ENCODE peak calls at places on chromosomes 4 and X, in ten cellular contexts. One of them, this sample, is unnamed.

GRCh38 chr4:57581200-57581599 is 471.0 kb upstream of the IGFBP7 start:
- DNase-seq in keratinocyte: no peak
- DNase-seq in brain microvascular endothelial cell: no peak
- DNase-seq in GM23248: no peak
- DNase-seq in Panc1: no peak
- DNase-seq in IMR-90: no peak
- DNase-seq in left lung: no peak
- DNase-seq in heart right ventricle: no peak
- DNase-seq in sigmoid colon: no peak
- DNase-seq in uterus: no peak
- DNase-seq in this sample: no peak

GRCh38 chrX:139930923-139931645 is 1.8 kb downstream of the ATP11C start:
- DNase-seq in keratinocyte: no peak
- DNase-seq in brain microvascular endothelial cell: no peak
- DNase-seq in GM23248: peak; percentile 36
- DNase-seq in Panc1: no peak
- DNase-seq in IMR-90: no peak
- DNase-seq in left lung: peak; percentile 34
- DNase-seq in heart right ventricle: peak; percentile 8
- DNase-seq in sigmoid colon: peak; percentile 63
- DNase-seq in uterus: no peak
- DNase-seq in this sample: no peak

GRCh38 chr4:150854600-150854999 is 160.5 kb downstream of the LRBA start:
- DNase-seq in keratinocyte: no peak
- DNase-seq in brain microvascular endothelial cell: no peak
- DNase-seq in GM23248: no peak
- DNase-seq in Panc1: no peak
- DNase-seq in IMR-90: no peak
- DNase-seq in left lung: no peak
- DNase-seq in heart right ventricle: no peak
- DNase-seq in sigmoid colon: no peak
- DNase-seq in uterus: no peak
- DNase-seq in this sample: no peak

GRCh38 chr4:76011700-76012387 is 4.5 kb upstream of the CXCL9 start:
- DNase-seq in keratinocyte: no peak
- DNase-seq in brain microvascular endothelial cell: peak; percentile 72
- DNase-seq in GM23248: peak; percentile 92
- DNase-seq in Panc1: no peak
- DNase-seq in IMR-90: peak; percentile 91
- DNase-seq in left lung: no peak
- DNase-seq in heart right ventricle: peak; percentile 14
- DNase-seq in sigmoid colon: no peak
- DNase-seq in uterus: peak; percentile 36
- DNase-seq in this sample: peak; percentile 26

GRCh38 chrX:6448003-6448402 is 86.9 kb downstream of the VCX3A start:
- DNase-seq in keratinocyte: no peak
- DNase-seq in brain microvascular endothelial cell: peak; percentile 13
- DNase-seq in GM23248: no peak
- DNase-seq in Panc1: no peak
- DNase-seq in IMR-90: no peak
- DNase-seq in left lung: no peak
- DNase-seq in heart right ventricle: no peak
- DNase-seq in sigmoid colon: no peak
- DNase-seq in uterus: no peak
- DNase-seq in this sample: no peak

GRCh38 chr4:99483636-99484035 is 27.2 kb upstream of the C4orf17 start:
- DNase-seq in keratinocyte: no peak
- DNase-seq in brain microvascular endothelial cell: no peak
- DNase-seq in GM23248: peak; percentile 40
- DNase-seq in Panc1: no peak
- DNase-seq in IMR-90: peak; percentile 26
- DNase-seq in left lung: no peak
- DNase-seq in heart right ventricle: no peak
- DNase-seq in sigmoid colon: no peak
- DNase-seq in uterus: no peak
- DNase-seq in this sample: no peak

GRCh38 chr4:1834047-1834769 is 21.7 kb downstream of the LETM1 start:
- DNase-seq in keratinocyte: no peak
- DNase-seq in brain microvascular endothelial cell: no peak
- DNase-seq in GM23248: no peak
- DNase-seq in Panc1: no peak
- DNase-seq in IMR-90: no peak
- DNase-seq in left lung: no peak
- DNase-seq in heart right ventricle: no peak
- DNase-seq in sigmoid colon: no peak
- DNase-seq in uterus: peak; percentile 35
- DNase-seq in this sample: no peak

GRCh38 chr4:1337376-1337831 is 9.6 kb upstream of the UVSSA start:
- DNase-seq in keratinocyte: no peak
- DNase-seq in brain microvascular endothelial cell: no peak
- DNase-seq in GM23248: peak; percentile 57
- DNase-seq in Panc1: peak; percentile 38
- DNase-seq in IMR-90: peak; percentile 51
- DNase-seq in left lung: no peak
- DNase-seq in heart right ventricle: no peak
- DNase-seq in sigmoid colon: no peak
- DNase-seq in uterus: no peak
- DNase-seq in this sample: no peak

GRCh38 chr4:139968831-139969230 is 185.2 kb downstream of the MAML3 start:
- DNase-seq in keratinocyte: no peak
- DNase-seq in brain microvascular endothelial cell: no peak
- DNase-seq in GM23248: no peak
- DNase-seq in Panc1: no peak
- DNase-seq in IMR-90: no peak
- DNase-seq in left lung: no peak
- DNase-seq in heart right ventricle: no peak
- DNase-seq in sigmoid colon: no peak
- DNase-seq in uterus: no peak
- DNase-seq in this sample: no peak

GRCh38 chr4:139972305-139972704 is 181.7 kb downstream of the MAML3 start:
- DNase-seq in keratinocyte: no peak
- DNase-seq in brain microvascular endothelial cell: no peak
- DNase-seq in GM23248: no peak
- DNase-seq in Panc1: no peak
- DNase-seq in IMR-90: no peak
- DNase-seq in left lung: no peak
- DNase-seq in heart right ventricle: no peak
- DNase-seq in sigmoid colon: no peak
- DNase-seq in uterus: no peak
- DNase-seq in this sample: no peak

GRCh38 chr4:139973611-139974010 is 180.4 kb downstream of the MAML3 start:
- DNase-seq in keratinocyte: no peak
- DNase-seq in brain microvascular endothelial cell: no peak
- DNase-seq in GM23248: no peak
- DNase-seq in Panc1: no peak
- DNase-seq in IMR-90: no peak
- DNase-seq in left lung: no peak
- DNase-seq in heart right ventricle: no peak
- DNase-seq in sigmoid colon: no peak
- DNase-seq in uterus: no peak
- DNase-seq in this sample: no peak

GRCh38 chr4:139973015-139973414 is 181.0 kb downstream of the MAML3 start:
- DNase-seq in keratinocyte: no peak
- DNase-seq in brain microvascular endothelial cell: no peak
- DNase-seq in GM23248: peak; percentile 19
- DNase-seq in Panc1: no peak
- DNase-seq in IMR-90: peak; percentile 60
- DNase-seq in left lung: no peak
- DNase-seq in heart right ventricle: no peak
- DNase-seq in sigmoid colon: no peak
- DNase-seq in uterus: no peak
- DNase-seq in this sample: no peak

DNA sequence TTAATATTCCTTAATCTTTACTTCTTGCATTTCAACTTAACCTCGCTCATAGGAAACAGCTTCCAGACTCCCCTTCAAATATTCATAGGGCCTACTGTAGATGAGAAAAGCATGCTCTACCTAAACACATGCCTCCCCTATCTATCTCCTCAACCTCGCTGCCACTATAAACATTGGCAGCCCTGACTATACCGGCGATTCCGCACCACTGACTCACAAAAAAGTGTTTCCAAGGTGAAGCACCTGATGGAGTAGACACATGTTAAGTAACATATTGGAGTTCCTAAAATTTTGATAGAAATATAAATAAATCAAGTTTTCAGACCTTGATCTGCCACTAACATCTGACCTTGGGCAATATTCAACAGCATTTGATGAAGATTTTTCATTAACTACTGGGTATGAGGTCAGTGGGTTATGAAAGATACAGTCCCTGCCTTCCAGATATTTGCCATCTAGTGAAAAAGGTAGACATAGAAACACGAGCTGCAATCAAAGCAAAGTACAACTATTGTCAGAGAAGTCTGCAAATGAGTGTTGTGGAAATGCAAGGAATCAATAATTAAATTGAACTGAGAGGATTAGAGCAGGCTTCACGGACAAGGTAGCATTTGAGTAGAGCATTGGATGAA is 184.2 kb downstream of the MAML3 start:
- DNase-seq in keratinocyte: no peak
- DNase-seq in brain microvascular endothelial cell: no peak
- DNase-seq in GM23248: no peak
- DNase-seq in Panc1: no peak
- DNase-seq in IMR-90: no peak
- DNase-seq in left lung: no peak
- DNase-seq in heart right ventricle: no peak
- DNase-seq in sigmoid colon: no peak
- DNase-seq in uterus: no peak
- DNase-seq in this sample: no peak
- H3K27ac ChIP-seq in keratinocyte: no peak overlapping the region
- H3K27ac ChIP-seq in brain microvascular endothelial cell: no peak overlapping the region
- H3K27ac ChIP-seq in GM23248: no peak overlapping the region
- H3K27ac ChIP-seq in Panc1: no peak overlapping the region
- H3K27ac ChIP-seq in IMR-90: no peak overlapping the region
- H3K27ac ChIP-seq in left lung: no peak overlapping the region
- H3K27ac ChIP-seq in heart right ventricle: no peak overlapping the region
- H3K27ac ChIP-seq in sigmoid colon: no peak overlapping the region
- H3K27ac ChIP-seq in uterus: no peak overlapping the region
- H3K27ac ChIP-seq in this sample: no peak overlapping the region

DNA sequence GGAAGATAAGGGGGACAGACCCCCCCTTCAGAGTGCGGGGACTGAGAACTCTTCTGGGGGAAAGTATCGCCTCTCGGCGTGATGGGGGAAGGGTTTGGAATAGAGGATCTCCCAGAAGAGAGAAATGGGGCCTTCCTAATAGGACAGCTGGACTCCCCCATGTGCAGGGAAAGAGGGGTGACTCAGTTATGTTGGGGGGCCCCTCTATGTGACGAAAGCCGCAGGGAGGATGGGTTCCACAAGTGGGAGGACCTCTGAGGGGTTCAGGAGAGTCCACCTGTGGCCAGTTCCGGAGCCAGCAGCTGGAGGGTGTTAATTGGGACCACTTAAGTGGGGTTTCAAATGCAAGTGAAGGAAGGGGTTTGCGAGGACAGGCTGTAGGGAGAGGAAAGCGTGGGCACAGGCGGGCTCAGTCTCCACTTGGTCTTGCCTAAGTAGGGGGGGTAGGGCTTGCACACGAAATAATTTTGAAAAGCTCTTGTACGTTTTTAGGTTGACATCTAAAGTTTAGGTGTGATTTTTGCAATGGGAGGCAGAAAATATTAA is 721 bp downstream of the SUV39H1 start:
- DNase-seq in keratinocyte: no peak
- DNase-seq in brain microvascular endothelial cell: no peak
- DNase-seq in GM23248: no peak
- DNase-seq in Panc1: no peak
- DNase-seq in IMR-90: no peak
- DNase-seq in left lung: no peak
- DNase-seq in heart right ventricle: no peak
- DNase-seq in sigmoid colon: no peak
- DNase-seq in uterus: no peak
- DNase-seq in this sample: no peak
- H3K27ac ChIP-seq in keratinocyte: peak overlapping the region; percentile 62
- H3K27ac ChIP-seq in brain microvascular endothelial cell: peak overlapping the region; percentile 40
- H3K27ac ChIP-seq in GM23248: no peak overlapping the region
- H3K27ac ChIP-seq in Panc1: peak overlapping the region; percentile 92
- H3K27ac ChIP-seq in IMR-90: peak overlapping the region; percentile 5
- H3K27ac ChIP-seq in left lung: no peak overlapping the region
- H3K27ac ChIP-seq in heart right ventricle: no peak overlapping the region
- H3K27ac ChIP-seq in sigmoid colon: peak overlapping the region; percentile 82
- H3K27ac ChIP-seq in uterus: peak overlapping the region; percentile 89
- H3K27ac ChIP-seq in this sample: no peak overlapping the region

GRCh38 chrX:105297041-105297440 is 76.5 kb upstream of the TEX13A start:
- DNase-seq in keratinocyte: no peak
- DNase-seq in brain microvascular endothelial cell: no peak
- DNase-seq in GM23248: no peak
- DNase-seq in Panc1: no peak
- DNase-seq in IMR-90: no peak
- DNase-seq in left lung: no peak
- DNase-seq in heart right ventricle: no peak
- DNase-seq in sigmoid colon: no peak
- DNase-seq in uterus: no peak
- DNase-seq in this sample: no peak

GRCh38 chrX:105302246-105302645 is 81.8 kb upstream of the TEX13A start:
- DNase-seq in keratinocyte: no peak
- DNase-seq in brain microvascular endothelial cell: no peak
- DNase-seq in GM23248: no peak
- DNase-seq in Panc1: no peak
- DNase-seq in IMR-90: peak; percentile 10
- DNase-seq in left lung: no peak
- DNase-seq in heart right ventricle: no peak
- DNase-seq in sigmoid colon: no peak
- DNase-seq in uterus: no peak
- DNase-seq in this sample: no peak

DNA sequence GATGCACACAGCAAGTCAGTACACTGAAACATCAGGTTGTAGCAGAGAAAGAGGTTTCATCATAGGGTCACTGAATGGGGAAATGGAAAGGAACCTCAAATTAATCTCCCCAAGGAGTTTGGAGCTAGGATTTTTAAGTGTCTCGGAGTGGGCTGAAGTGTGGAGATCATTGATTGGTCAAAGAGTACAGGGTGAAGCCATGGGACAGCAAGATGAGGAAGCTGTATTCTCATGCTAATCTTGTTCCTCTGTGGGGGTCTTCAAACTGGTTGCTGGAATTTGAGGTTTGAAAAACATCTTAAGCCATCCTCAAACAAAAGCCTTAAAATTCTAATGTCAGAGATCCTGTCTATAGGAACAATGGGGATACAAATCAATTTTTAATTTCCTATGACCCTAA is 78.8 kb upstream of the TEX13A start:
- DNase-seq in keratinocyte: no peak
- DNase-seq in brain microvascular endothelial cell: no peak
- DNase-seq in GM23248: no peak
- DNase-seq in Panc1: no peak
- DNase-seq in IMR-90: no peak
- DNase-seq in left lung: no peak
- DNase-seq in heart right ventricle: no peak
- DNase-seq in sigmoid colon: no peak
- DNase-seq in uterus: no peak
- DNase-seq in this sample: no peak
- H3K27ac ChIP-seq in keratinocyte: no peak overlapping the region
- H3K27ac ChIP-seq in brain microvascular endothelial cell: no peak overlapping the region
- H3K27ac ChIP-seq in GM23248: no peak overlapping the region
- H3K27ac ChIP-seq in Panc1: no peak overlapping the region
- H3K27ac ChIP-seq in IMR-90: no peak overlapping the region
- H3K27ac ChIP-seq in left lung: no peak overlapping the region
- H3K27ac ChIP-seq in heart right ventricle: no peak overlapping the region
- H3K27ac ChIP-seq in sigmoid colon: no peak overlapping the region
- H3K27ac ChIP-seq in uterus: no peak overlapping the region
- H3K27ac ChIP-seq in this sample: no peak overlapping the region

DNA sequence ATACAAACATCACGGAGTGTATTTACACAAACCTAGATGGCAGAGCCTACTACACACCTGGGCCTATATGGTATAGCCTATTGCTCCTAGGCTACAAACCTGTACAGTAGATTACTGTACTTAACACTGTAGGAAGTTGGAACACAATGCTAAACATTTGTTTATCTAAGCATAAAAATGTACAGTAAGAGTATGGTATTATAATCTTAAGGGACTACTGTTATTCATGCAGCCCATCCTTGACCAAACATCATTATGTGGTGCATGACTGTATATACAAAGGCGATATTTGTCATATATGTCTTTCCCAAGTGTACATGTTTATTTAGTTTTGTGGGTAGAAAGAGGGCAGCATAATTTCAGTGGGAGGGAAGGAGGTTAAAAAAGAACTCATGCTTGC is 177.7 kb upstream of the FSTL5 start:
- DNase-seq in keratinocyte: no peak
- DNase-seq in brain microvascular endothelial cell: no peak
- DNase-seq in GM23248: no peak
- DNase-seq in Panc1: no peak
- DNase-seq in IMR-90: no peak
- DNase-seq in left lung: no peak
- DNase-seq in heart right ventricle: no peak
- DNase-seq in sigmoid colon: no peak
- DNase-seq in uterus: no peak
- DNase-seq in this sample: no peak
- H3K27ac ChIP-seq in keratinocyte: no peak overlapping the region
- H3K27ac ChIP-seq in brain microvascular endothelial cell: no peak overlapping the region
- H3K27ac ChIP-seq in GM23248: no peak overlapping the region
- H3K27ac ChIP-seq in Panc1: no peak overlapping the region
- H3K27ac ChIP-seq in IMR-90: no peak overlapping the region
- H3K27ac ChIP-seq in left lung: no peak overlapping the region
- H3K27ac ChIP-seq in heart right ventricle: no peak overlapping the region
- H3K27ac ChIP-seq in sigmoid colon: no peak overlapping the region
- H3K27ac ChIP-seq in uterus: no peak overlapping the region
- H3K27ac ChIP-seq in this sample: no peak overlapping the region

This sample was measured in epithelial cell of prostate.